ENCODE peak calls at places on chromosomes 4 and X, in four cellular contexts. P is MM.1S, Z is mammary epithelial cell, G is esophagus squamous epithelium. C is an unnamed sample.

GRCh38 chr4:125434136-125434535 is 119.4 kb downstream of the FAT4 start:
- DNase-seq in P (no peak), Z (no peak), G (no peak), C (no peak)

GRCh38 chr4:77240469-77241066 is 83.6 kb downstream of the CCNG2 start:
- DNase-seq in P (peak; percentile 62), Z (peak; percentile 28), G (no peak), C (peak; percentile 23)

GRCh38 chrX:19688426-19688825 is 173.1 kb upstream of the MAP3K15 start:
- DNase-seq in P (no peak), Z (no peak), G (no peak), C (no peak)

GRCh38 chrX:87900320-87900908 is 382.8 kb downstream of the KLHL4 start:
- DNase-seq in P (peak; percentile 88), Z (peak; percentile 3), G (no peak), C (no peak)

GRCh38 chr4:8441499-8442091 is 1.0 kb downstream of the TRMT44 start:
- DNase-seq in P (no peak), Z (no peak), G (no peak), C (no peak)

GRCh38 chr4:37890501-37891220 is at the start of gene TBC1D1:
- DNase-seq in P (peak; percentile 57), Z (peak; percentile 16), G (peak; percentile 4), C (no peak)

GRCh38 chr4:15961778-15962510 is 1.0 kb downstream of the FGFBP2 start:
- DNase-seq in P (no peak), Z (no peak), G (no peak), C (no peak)

GRCh38 chr4:138892483-138893386 is 122.8 kb upstream of the NOCT start:
- DNase-seq in P (no peak), Z (peak; percentile 56), G (no peak), C (no peak)

GRCh38 chr4:188905248-188905647 is 766.0 kb downstream of the TRIML1 start:
- DNase-seq in P (no peak), Z (no peak), G (no peak), C (no peak)

GRCh38 chr4:106529348-106530033 is 160.9 kb upstream of the GIMD1 start:
- DNase-seq in P (no peak), Z (peak; percentile 82), G (no peak), C (peak; percentile 61)

GRCh38 chr4:125268065-125268755 is 46.5 kb upstream of the FAT4 start:
- DNase-seq in P (no peak), Z (no peak), G (no peak), C (no peak)

GRCh38 chr4:6177587-6178197 is 22.7 kb downstream of the JAKMIP1 start:
- DNase-seq in P (no peak), Z (no peak), G (no peak), C (no peak)

GRCh38 chr4:42341518-42342026 is 55.7 kb upstream of the SHISA3 start:
- DNase-seq in P (no peak), Z (no peak), G (no peak), C (no peak)

GRCh38 chrX:37454537-37455285 is 105.5 kb downstream of the PRRG1 start:
- DNase-seq in P (no peak), Z (peak; percentile 82), G (no peak), C (peak; percentile 67)

GRCh38 chrX:23896983-23897382 is 10.8 kb downstream of the APOO start:
- DNase-seq in P (no peak), Z (no peak), G (no peak), C (no peak)

GRCh38 chrX:155632424-155633100 is 19.8 kb upstream of the TMLHE start:
- DNase-seq in P (peak; percentile 75), Z (no peak), G (no peak), C (no peak)

GRCh38 chr4:120841580-120841979 is 80.9 kb downstream of the PRDM5 start:
- DNase-seq in P (no peak), Z (no peak), G (no peak), C (no peak)

GRCh38 chr4:165335163-165335703 is 7.8 kb downstream of the MSMO1 start:
- DNase-seq in P (no peak), Z (no peak), G (no peak), C (no peak)

GRCh38 chrX:21798677-21799219 is 40.7 kb upstream of the MBTPS2 start:
- DNase-seq in P (no peak), Z (peak; percentile 94), G (no peak), C (peak; percentile 86)

GRCh38 chr4:112515278-112516075 is 503 bp downstream of the NEUROG2 start:
- DNase-seq in P (peak; percentile 50), Z (peak; percentile 47), G (peak; percentile 1), C (no peak)

GRCh38 chrX:23901065-23901464 is 6.7 kb downstream of the APOO start:
- DNase-seq in P (no peak), Z (peak; percentile 97), G (no peak), C (peak; percentile 95)

GRCh38 chr4:41120297-41121217 is 93.8 kb downstream of the APBB2 start:
- DNase-seq in P (no peak), Z (peak; percentile 45), G (no peak), C (peak; percentile 66)

GRCh38 chr4:41119867-41120295 is 94.5 kb downstream of the APBB2 start:
- DNase-seq in P (no peak), Z (no peak), G (no peak), C (no peak)

GRCh38 chr4:41122775-41123174 is 91.6 kb downstream of the APBB2 start:
- DNase-seq in P (no peak), Z (no peak), G (no peak), C (no peak)

GRCh38 chr4:41121906-41122305 is 92.4 kb downstream of the APBB2 start:
- DNase-seq in P (no peak), Z (no peak), G (no peak), C (no peak)

DNA sequence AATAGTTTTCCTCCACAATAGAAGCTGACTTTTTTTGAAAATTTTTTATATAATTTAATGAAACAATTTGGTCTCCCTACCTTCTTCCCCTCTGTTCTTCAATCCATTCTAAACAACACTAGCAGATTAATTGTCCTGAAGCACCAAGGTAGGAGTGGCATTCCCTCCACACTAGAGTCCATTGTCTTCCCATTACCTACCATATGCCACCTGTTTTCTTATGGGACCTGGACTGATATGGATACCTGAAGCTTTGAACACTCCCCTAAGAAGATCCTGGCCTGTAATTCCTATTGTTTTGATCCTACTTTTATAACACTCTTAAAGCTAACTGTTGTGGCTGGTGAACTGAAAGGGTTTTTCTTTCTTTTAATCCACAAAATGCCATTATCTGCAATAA is 92.0 kb downstream of the APBB2 start:
- DNase-seq in P (no peak), Z (no peak), G (no peak), C (no peak)
- H3K27ac ChIP-seq in P (no peak overlapping the region), Z (no peak overlapping the region), G (no peak overlapping the region), C (no peak overlapping the region)

DNA sequence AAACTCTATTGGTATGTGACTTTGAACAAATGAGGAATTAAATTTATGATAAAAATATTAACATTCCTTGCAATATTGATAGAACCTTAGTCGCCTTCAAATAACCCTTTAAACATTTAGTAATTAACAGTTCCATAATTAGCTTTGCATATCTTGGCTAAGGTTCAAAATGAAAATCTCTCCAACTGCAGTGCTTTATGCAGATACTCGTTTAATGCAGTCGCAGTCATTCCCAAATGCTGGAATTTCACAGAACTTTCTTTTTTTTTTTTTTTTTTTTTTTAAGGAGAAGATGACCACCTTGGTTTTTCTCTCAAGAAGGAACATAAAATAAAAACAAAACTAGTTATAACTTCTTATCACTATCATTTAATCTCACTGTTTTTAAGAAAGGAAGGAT is 5.2 kb downstream of the RAPGEF2 start:
- DNase-seq in P (no peak), Z (no peak), G (no peak), C (no peak)
- H3K27ac ChIP-seq in P (no peak overlapping the region), Z (no peak overlapping the region), G (no peak overlapping the region), C (no peak overlapping the region)

GRCh38 chrX:118254611-118255010 is 91.3 kb upstream of the WDR44 start:
- DNase-seq in P (peak; percentile 68), Z (peak; percentile 26), G (no peak), C (no peak)

GRCh38 chrX:118252967-118253366 is 92.9 kb upstream of the WDR44 start:
- DNase-seq in P (no peak), Z (no peak), G (no peak), C (no peak)

GRCh38 chrX:118255921-118256320 is 90.0 kb upstream of the WDR44 start:
- DNase-seq in P (no peak), Z (no peak), G (no peak), C (no peak)

DNA sequence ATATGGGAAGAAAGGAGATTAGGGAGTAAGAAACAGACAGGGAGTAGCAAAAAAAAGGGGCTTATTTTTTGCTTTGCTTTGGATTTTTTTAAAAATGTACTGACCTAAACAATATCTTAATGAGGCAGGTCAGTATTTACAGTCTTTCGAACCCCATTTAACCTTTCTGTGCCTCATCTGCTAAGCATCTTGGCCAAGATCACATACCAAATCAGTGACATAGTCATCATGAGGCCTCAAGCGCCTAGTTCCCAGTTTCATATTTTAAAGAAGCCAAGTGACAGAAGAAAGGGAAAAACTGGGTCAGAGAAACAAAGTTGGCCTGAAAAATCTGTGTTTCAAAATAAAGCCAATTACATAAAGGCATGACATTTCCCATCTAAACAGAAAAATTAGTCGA is 94.7 kb upstream of the WDR44 start:
- DNase-seq in P (no peak), Z (peak; percentile 35), G (no peak), C (peak; percentile 15)
- H3K27ac ChIP-seq in P (no peak overlapping the region), Z (no peak overlapping the region), G (no peak overlapping the region), C (no peak overlapping the region)

GRCh38 chrX:41333744-41333993 is 293 bp upstream of the DDX3X start:
- DNase-seq in P (peak; percentile 85), Z (no peak), G (no peak), C (peak; percentile 69)
- H3K27ac ChIP-seq in P (peak overlapping the region; percentile 100), Z (peak overlapping the region; percentile 99), G (peak overlapping the region; percentile 97), C (peak overlapping the region; percentile 97)

C was measured in foreskin keratinocyte.